ENCODE peak calls at places on chromosomes 13 and 19, in eight cellular contexts. C is thoracic aorta, T is cardiac fibroblast, Z is neuronal stem cell, J is upper lobe of left lung, B is NB4, P is astrocyte of the spinal cord, I is cardiac muscle cell. A is an unnamed sample.

GRCh38 chr13:78176880-78177279 is 258.2 kb upstream of the EDNRB start:
- DNase-seq in C (no peak), T (no peak), Z (no peak), J (no peak), B (no peak), P (no peak), I (no peak), A (no peak)

GRCh38 chr19:49802836-49803528 is 10.1 kb downstream of the FUZ start:
- DNase-seq in C (no peak), T (no peak), Z (no peak), J (no peak), B (no peak), P (no peak), I (no peak), A (no peak)

GRCh38 chr13:20171364-20171763 is 10.5 kb upstream of the GJA3 start:
- DNase-seq in C (no peak), T (no peak), Z (no peak), J (no peak), B (no peak), P (no peak), I (no peak), A (no peak)

GRCh38 chr13:99758465-99759162 is 213.0 kb downstream of the ZIC5 start:
- DNase-seq in C (no peak), T (no peak), Z (no peak), J (no peak), B (no peak), P (no peak), I (no peak), A (no peak)

GRCh38 chr13:90890435-90890834 is 457.1 kb upstream of the MIR17HG start:
- DNase-seq in C (no peak), T (no peak), Z (no peak), J (no peak), B (no peak), P (no peak), I (no peak), A (no peak)

GRCh38 chr19:51129716-51130115 is 5.0 kb downstream of the SIGLEC9 start:
- DNase-seq in C (no peak), T (no peak), Z (no peak), J (no peak), B (peak), P (no peak), I (no peak), A (peak)

GRCh38 chr13:35916186-35916585 is 215.0 kb downstream of the DCLK1 start:
- DNase-seq in C (no peak), T (no peak), Z (no peak), J (no peak), B (no peak), P (no peak), I (no peak), A (no peak)

GRCh38 chr13:26679945-26680516 is 80.6 kb downstream of the GPR12 start:
- DNase-seq in C (no peak), T (no peak), Z (no peak), J (no peak), B (no peak), P (peak), I (peak), A (no peak)

GRCh38 chr19:383922-384800 is 24.8 kb downstream of the C2CD4C start:
- DNase-seq in C (no peak), T (peak), Z (no peak), J (peak), B (peak), P (no peak), I (peak), A (no peak)

GRCh38 chr19:55350620-55351315 is 3.8 kb downstream of the COX6B2 start:
- DNase-seq in C (no peak), T (no peak), Z (no peak), J (no peak), B (no peak), P (no peak), I (no peak), A (no peak)

GRCh38 chr13:77185721-77186120 is 141.2 kb downstream of the MYCBP2 start:
- DNase-seq in C (no peak), T (no peak), Z (no peak), J (no peak), B (no peak), P (no peak), I (no peak), A (no peak)

GRCh38 chr13:75480691-75481175 is 1.2 kb downstream of the TBC1D4 start:
- DNase-seq in C (no peak), T (peak), Z (peak), J (peak), B (peak), P (peak), I (peak), A (peak)

GRCh38 chr19:31066385-31066784 is 282.9 kb downstream of the TSHZ3 start:
- DNase-seq in C (no peak), T (peak), Z (no peak), J (no peak), B (no peak), P (peak), I (no peak), A (no peak)

GRCh38 chr19:5323475-5323811 is 17.2 kb downstream of the PTPRS start:
- DNase-seq in C (no peak), T (no peak), Z (no peak), J (no peak), B (no peak), P (no peak), I (no peak), A (no peak)

GRCh38 chr13:58085819-58086218 is 454.3 kb downstream of the PCDH17 start:
- DNase-seq in C (no peak), T (no peak), Z (no peak), J (no peak), B (peak), P (peak), I (no peak), A (no peak)

GRCh38 chr13:107838592-107839161 is 376.7 kb downstream of the LIG4 start:
- DNase-seq in C (no peak), T (no peak), Z (no peak), J (no peak), B (no peak), P (no peak), I (no peak), A (no peak)

GRCh38 chr19:35346193-35347052 is 1.3 kb upstream of the FFAR1 start:
- DNase-seq in C (no peak), T (no peak), Z (no peak), J (peak), B (no peak), P (no peak), I (no peak), A (peak)

GRCh38 chr19:53982056-53982455 is 9.4 kb upstream of the CACNG6 start:
- DNase-seq in C (no peak), T (peak), Z (no peak), J (no peak), B (no peak), P (no peak), I (peak), A (no peak)

GRCh38 chr13:98206946-98207345 is 29.9 kb upstream of the RNF113B start:
- DNase-seq in C (no peak), T (peak), Z (no peak), J (no peak), B (no peak), P (peak), I (no peak), A (no peak)

GRCh38 chr13:30143671-30144400 is 163.5 kb downstream of the KATNAL1 start:
- DNase-seq in C (no peak), T (peak), Z (no peak), J (no peak), B (peak), P (peak), I (no peak), A (no peak)

GRCh38 chr13:29494520-29494919 is 101.0 kb downstream of the SLC7A1 start:
- DNase-seq in C (no peak), T (no peak), Z (no peak), J (no peak), B (no peak), P (no peak), I (no peak), A (no peak)

GRCh38 chr13:67283602-67284001 is 53.5 kb upstream of the PCDH9 start:
- DNase-seq in C (no peak), T (peak), Z (no peak), J (no peak), B (no peak), P (no peak), I (no peak), A (no peak)

GRCh38 chr13:48595330-48596127 is 58.2 kb upstream of the CYSLTR2 start:
- DNase-seq in C (no peak), T (peak), Z (no peak), J (peak), B (peak), P (peak), I (peak), A (peak)

GRCh38 chr19:35879068-35879467 is 10.7 kb downstream of the APLP1 start:
- DNase-seq in C (no peak), T (no peak), Z (no peak), J (no peak), B (no peak), P (no peak), I (no peak), A (no peak)

GRCh38 chr19:30255783-30256509 is 116.2 kb upstream of the ZNF536 start:
- DNase-seq in C (no peak), T (no peak), Z (no peak), J (no peak), B (no peak), P (no peak), I (peak), A (no peak)

GRCh38 chr13:36157475-36157874 is 26.3 kb upstream of the DCLK1 start:
- DNase-seq in C (no peak), T (no peak), Z (no peak), J (no peak), B (no peak), P (no peak), I (no peak), A (no peak)

GRCh38 chr13:110498327-110498726 is 63.2 kb downstream of the RAB20 start:
- DNase-seq in C (no peak), T (no peak), Z (no peak), J (no peak), B (no peak), P (no peak), I (no peak), A (no peak)

GRCh38 chr13:48531416-48532145 is 1.3 kb downstream of the RCBTB2 start:
- DNase-seq in C (no peak), T (no peak), Z (no peak), J (no peak), B (peak), P (no peak), I (no peak), A (peak)

GRCh38 chr19:48683349-48683748 is 10.5 kb upstream of the NTN5 start:
- DNase-seq in C (no peak), T (peak), Z (no peak), J (peak), B (no peak), P (peak), I (no peak), A (no peak)

GRCh38 chr19:54684537-54684936 is 21.8 kb downstream of the LILRB4 start:
- DNase-seq in C (no peak), T (no peak), Z (no peak), J (no peak), B (peak), P (no peak), I (peak), A (no peak)

GRCh38 chr19:16233081-16233776 is 35.5 kb downstream of the AP1M1 start:
- DNase-seq in C (no peak), T (no peak), Z (no peak), J (no peak), B (no peak), P (no peak), I (no peak), A (no peak)

GRCh38 chr13:23462815-23463559 is 29.5 kb upstream of the SACS start:
- DNase-seq in C (no peak), T (no peak), Z (no peak), J (no peak), B (no peak), P (no peak), I (no peak), A (no peak)

GRCh38 chr13:20833900-20834679 is 60.3 kb upstream of the EEF1AKMT1 start:
- DNase-seq in C (no peak), T (no peak), Z (no peak), J (no peak), B (no peak), P (no peak), I (no peak), A (no peak)

GRCh38 chr19:7515471-7516226 is at the start of gene ZNF358:
- DNase-seq in C (peak), T (peak), Z (peak), J (peak), B (peak), P (peak), I (peak), A (peak)

GRCh38 chr13:110471833-110472162 is 89.7 kb downstream of the RAB20 start:
- DNase-seq in C (no peak), T (peak), Z (no peak), J (peak), B (peak), P (peak), I (no peak), A (no peak)

GRCh38 chr19:16654621-16655020 is 5.3 kb downstream of the SMIM7 start:
- DNase-seq in C (no peak), T (no peak), Z (no peak), J (no peak), B (no peak), P (no peak), I (no peak), A (no peak)

GRCh38 chr13:109704771-109705628 is 81.4 kb downstream of the IRS2 start:
- DNase-seq in C (no peak), T (peak), Z (no peak), J (peak), B (peak), P (no peak), I (no peak), A (peak)

DNA sequence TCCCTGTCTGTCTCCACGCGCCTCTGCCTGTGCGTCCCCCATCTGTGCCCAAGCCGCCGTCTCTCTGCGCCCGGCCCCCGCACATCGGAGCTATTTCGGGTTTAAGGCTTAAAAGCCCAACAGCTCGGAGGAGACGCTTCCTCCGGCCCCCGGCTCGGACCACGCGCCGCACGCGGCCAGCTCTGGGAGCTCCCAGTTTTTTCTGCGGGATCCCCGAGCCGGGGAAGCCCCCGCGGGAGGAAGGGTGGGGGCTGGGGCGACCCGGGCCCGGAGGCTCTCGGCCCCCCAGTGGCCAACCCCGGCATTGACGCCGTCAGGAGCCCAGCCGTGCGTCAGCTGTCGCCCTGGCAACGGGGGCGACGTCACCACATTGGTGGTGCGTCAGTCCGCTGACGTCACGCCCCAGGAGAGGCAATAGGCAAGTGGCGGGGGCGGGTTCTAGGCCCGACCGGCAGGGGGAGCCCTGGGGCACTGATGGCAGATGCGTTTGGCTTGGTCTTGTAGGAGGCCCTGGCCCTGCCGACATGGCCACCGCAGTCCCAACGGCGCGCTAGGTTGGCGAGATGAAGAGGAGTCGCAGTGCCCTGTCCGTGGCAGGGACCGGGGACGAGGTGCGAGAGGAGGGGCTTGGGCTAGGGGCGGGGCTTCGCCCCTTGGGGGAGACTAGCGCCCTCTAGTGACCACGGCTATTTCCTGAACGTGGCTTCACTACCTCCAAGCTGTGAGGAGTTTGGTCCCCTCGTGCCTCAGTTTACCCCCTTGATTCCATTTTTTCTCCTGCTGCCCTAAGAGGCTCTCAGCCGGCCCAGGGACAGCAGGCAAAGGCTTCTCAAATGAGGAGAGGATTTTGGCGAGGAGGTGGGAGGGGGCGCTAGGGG is 3.7 kb upstream of the PDE4A start:
- DNase-seq in C (peak), T (peak), Z (peak), J (peak), B (peak), P (peak), I (peak), A (peak)
- H3K4me3 ChIP-seq in C (peak), T (peak), Z (peak), J (peak), B (peak), P (peak), I (peak), A (no peak)

DNA sequence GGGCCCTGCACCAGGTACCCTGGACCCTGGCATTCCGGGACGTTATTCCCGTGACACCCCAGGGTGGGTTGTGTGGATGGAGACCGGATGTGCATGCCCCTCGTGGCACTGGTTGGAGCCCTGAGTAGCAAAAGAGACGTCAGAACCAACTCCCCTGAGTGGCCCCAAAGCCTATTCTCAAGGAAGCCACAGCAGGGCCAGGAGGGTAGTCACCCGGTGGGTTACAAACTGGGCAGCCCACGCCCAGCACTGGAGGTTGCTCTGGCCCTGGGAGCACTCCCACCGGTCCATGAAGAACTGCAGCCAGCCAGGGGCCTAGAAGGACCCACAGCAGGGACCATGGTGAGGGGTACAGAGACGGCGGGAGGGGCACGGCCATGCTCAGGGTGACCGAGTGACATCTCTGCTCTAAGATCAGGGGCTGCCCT is 7.5 kb downstream of the KLF16 start:
- DNase-seq in C (no peak), T (peak), Z (no peak), J (no peak), B (peak), P (no peak), I (no peak), A (no peak)
- H3K4me3 ChIP-seq in C (peak), T (peak), Z (no peak), J (no peak), B (peak), P (peak), I (no peak), A (no peak)

GRCh38 chr19:2186071-2186846 is 22.5 kb downstream of the DOT1L start:
- DNase-seq in C (peak), T (peak), Z (no peak), J (peak), B (no peak), P (peak), I (peak), A (peak)

GRCh38 chr19:2188708-2189385 is 25.1 kb downstream of the DOT1L start:
- DNase-seq in C (no peak), T (no peak), Z (no peak), J (no peak), B (no peak), P (no peak), I (no peak), A (no peak)

GRCh38 chr19:2187164-2187563 is 23.4 kb downstream of the DOT1L start:
- DNase-seq in C (no peak), T (no peak), Z (no peak), J (no peak), B (no peak), P (no peak), I (no peak), A (no peak)

GRCh38 chr19:2184422-2185012 is 20.8 kb downstream of the DOT1L start:
- DNase-seq in C (no peak), T (no peak), Z (no peak), J (no peak), B (no peak), P (no peak), I (no peak), A (no peak)

GRCh38 chr19:2185734-2186070 is 22.0 kb downstream of the DOT1L start:
- DNase-seq in C (no peak), T (no peak), Z (no peak), J (no peak), B (no peak), P (no peak), I (no peak), A (no peak)
- H3K4me3 ChIP-seq in C (peak), T (no peak), Z (no peak), J (no peak), B (no peak), P (no peak), I (no peak), A (no peak)

DNA sequence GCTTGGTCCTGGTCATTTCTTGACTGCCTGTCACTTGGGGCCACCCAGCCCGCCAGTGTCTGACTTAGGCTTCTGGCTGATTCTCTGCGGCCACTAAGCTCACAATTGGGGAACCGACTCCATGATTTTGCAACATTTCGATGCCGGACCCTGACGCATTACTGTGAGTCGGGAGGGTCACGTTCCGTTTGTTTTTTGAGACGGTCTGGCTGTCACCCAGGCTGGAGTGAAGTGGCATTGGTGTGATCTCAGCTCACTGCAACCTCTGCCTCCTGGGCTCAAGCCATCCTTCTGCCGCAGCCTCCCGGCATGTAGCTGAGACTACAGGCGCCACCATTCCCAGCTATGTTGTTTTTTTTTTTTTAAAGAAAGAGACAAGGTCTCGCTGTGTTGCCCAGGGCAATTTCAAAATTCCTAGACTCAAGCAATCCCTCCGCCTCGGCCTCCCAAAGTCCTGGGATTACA is 3.2 kb upstream of the ADAT3 start:
- DNase-seq in C (no peak), T (no peak), Z (no peak), J (peak), B (peak), P (no peak), I (no peak), A (no peak)
- H3K4me3 ChIP-seq in C (no peak), T (no peak), Z (no peak), J (no peak), B (no peak), P (no peak), I (no peak), A (no peak)

DNA sequence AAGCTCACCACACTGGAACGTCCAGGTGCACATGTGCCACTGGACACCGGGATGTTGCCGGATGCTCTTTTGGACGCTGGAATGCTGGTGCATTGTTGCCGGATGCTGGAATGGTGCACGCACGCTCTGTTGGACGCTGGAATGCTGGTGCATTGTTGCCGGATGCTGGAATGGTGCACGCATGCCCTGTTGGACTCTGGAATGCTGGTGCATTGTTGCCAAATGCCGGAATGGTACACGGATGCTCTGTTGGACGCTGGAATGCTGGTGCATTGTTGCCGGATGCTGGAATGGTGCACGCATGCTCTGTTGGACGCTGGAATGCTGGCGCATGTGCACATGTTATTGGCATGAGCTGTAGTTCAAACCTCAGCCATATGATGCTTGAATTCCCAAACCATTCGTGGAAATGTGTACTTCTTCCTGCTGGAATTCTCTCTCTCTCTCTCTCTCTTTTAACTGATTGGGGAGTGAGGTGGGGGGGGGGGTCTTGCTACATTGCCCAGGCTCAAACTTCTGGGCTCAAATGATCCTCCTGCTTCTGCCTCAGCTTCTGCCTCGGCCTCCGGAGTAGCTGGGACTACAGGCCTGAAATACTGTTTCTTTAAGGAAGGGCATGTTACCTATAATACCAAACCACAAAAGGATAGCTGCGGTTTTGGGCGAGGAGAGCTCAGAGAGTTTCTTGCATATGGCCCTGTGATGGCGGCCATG is 1.2 kb upstream of the MCF2L start:
- DNase-seq in C (no peak), T (no peak), Z (peak), J (no peak), B (no peak), P (no peak), I (no peak), A (no peak)
- H3K4me3 ChIP-seq in C (no peak), T (no peak), Z (no peak), J (no peak), B (no peak), P (no peak), I (peak), A (no peak)

GRCh38 chr19:18110833-18111232 is 13.3 kb downstream of the MAST3 start:
- DNase-seq in C (no peak), T (no peak), Z (no peak), J (peak), B (no peak), P (no peak), I (no peak), A (peak)
- H3K4me3 ChIP-seq in C (peak), T (peak), Z (peak), J (no peak), B (peak), P (no peak), I (peak), A (peak)

A was measured in mucosa of descending colon.